ENCODE peak calls at places on chromosomes 5 and 9, in seven cellular contexts. One of them, this sample, is unnamed.

GRCh38 chr5:139837711-139838380 is 42.2 kb downstream of the PSD2 start:
- DNase-seq in fibroblast of pulmonary artery: no peak
- DNase-seq in fibroblast of lung: no peak
- DNase-seq in foreskin fibroblast: no peak
- DNase-seq in pancreas: no peak
- DNase-seq in heart right ventricle: no peak
- DNase-seq in astrocyte: no peak
- DNase-seq in this sample: no peak

GRCh38 chr5:88502179-88503064 is 233.8 kb upstream of the TMEM161B start:
- DNase-seq in pancreas: no peak
- DNase-seq in foreskin fibroblast: peak
- DNase-seq in fibroblast of pulmonary artery: no peak
- DNase-seq in heart right ventricle: no peak
- DNase-seq in fibroblast of lung: peak
- DNase-seq in astrocyte: peak
- DNase-seq in this sample: no peak

GRCh38 chr5:16889203-16889971 is 46.7 kb downstream of the MYO10 start:
- DNase-seq in pancreas: no peak
- DNase-seq in fibroblast of lung: peak
- DNase-seq in fibroblast of pulmonary artery: peak
- DNase-seq in astrocyte: peak
- DNase-seq in foreskin fibroblast: peak
- DNase-seq in heart right ventricle: no peak
- DNase-seq in this sample: no peak

GRCh38 chr9:80030801-80031200 is 459.0 kb downstream of the TLE4 start:
- DNase-seq in fibroblast of lung: no peak
- DNase-seq in pancreas: no peak
- DNase-seq in foreskin fibroblast: no peak
- DNase-seq in astrocyte: peak
- DNase-seq in fibroblast of pulmonary artery: no peak
- DNase-seq in heart right ventricle: no peak
- DNase-seq in this sample: no peak

GRCh38 chr5:93279292-93279974 is 301.6 kb downstream of the NR2F1-AS1 start:
- DNase-seq in fibroblast of lung: no peak
- DNase-seq in pancreas: no peak
- DNase-seq in heart right ventricle: no peak
- DNase-seq in astrocyte: peak
- DNase-seq in foreskin fibroblast: peak
- DNase-seq in fibroblast of pulmonary artery: no peak
- DNase-seq in this sample: no peak

GRCh38 chr5:140696891-140697492 is 3.3 kb upstream of the ZMAT2 start:
- DNase-seq in foreskin fibroblast: no peak
- DNase-seq in pancreas: no peak
- DNase-seq in fibroblast of lung: no peak
- DNase-seq in fibroblast of pulmonary artery: no peak
- DNase-seq in astrocyte: no peak
- DNase-seq in heart right ventricle: no peak
- DNase-seq in this sample: no peak

GRCh38 chr5:17118631-17119030 is 98.8 kb upstream of the BASP1 start:
- DNase-seq in foreskin fibroblast: peak
- DNase-seq in pancreas: no peak
- DNase-seq in astrocyte: peak
- DNase-seq in fibroblast of lung: peak
- DNase-seq in heart right ventricle: no peak
- DNase-seq in fibroblast of pulmonary artery: peak
- DNase-seq in this sample: peak

GRCh38 chr9:18184034-18184800 is 289.7 kb upstream of the ADAMTSL1 start:
- DNase-seq in heart right ventricle: no peak
- DNase-seq in pancreas: no peak
- DNase-seq in foreskin fibroblast: peak
- DNase-seq in astrocyte: no peak
- DNase-seq in fibroblast of lung: no peak
- DNase-seq in fibroblast of pulmonary artery: peak
- DNase-seq in this sample: no peak

GRCh38 chr5:135063056-135063445 is 29.0 kb upstream of the PITX1 start:
- DNase-seq in astrocyte: no peak
- DNase-seq in pancreas: no peak
- DNase-seq in foreskin fibroblast: no peak
- DNase-seq in heart right ventricle: no peak
- DNase-seq in fibroblast of lung: no peak
- DNase-seq in fibroblast of pulmonary artery: no peak
- DNase-seq in this sample: no peak

GRCh38 chr5:111043712-111044506 is 27.6 kb upstream of the TSLP start:
- DNase-seq in fibroblast of pulmonary artery: peak
- DNase-seq in pancreas: no peak
- DNase-seq in fibroblast of lung: peak
- DNase-seq in heart right ventricle: no peak
- DNase-seq in foreskin fibroblast: peak
- DNase-seq in astrocyte: peak
- DNase-seq in this sample: no peak

GRCh38 chr9:95506692-95507455 is 9.9 kb downstream of the PTCH1 start:
- DNase-seq in fibroblast of pulmonary artery: peak
- DNase-seq in heart right ventricle: peak
- DNase-seq in foreskin fibroblast: peak
- DNase-seq in fibroblast of lung: peak
- DNase-seq in pancreas: peak
- DNase-seq in astrocyte: no peak
- DNase-seq in this sample: peak

GRCh38 chr5:1724822-1725602 is 74.6 kb downstream of the MRPL36 start:
- DNase-seq in fibroblast of lung: peak
- DNase-seq in heart right ventricle: no peak
- DNase-seq in pancreas: peak
- DNase-seq in fibroblast of pulmonary artery: peak
- DNase-seq in astrocyte: no peak
- DNase-seq in foreskin fibroblast: peak
- DNase-seq in this sample: peak
- H3K4me3 ChIP-seq in fibroblast of lung: no peak
- H3K4me3 ChIP-seq in heart right ventricle: no peak
- H3K4me3 ChIP-seq in pancreas: no peak
- H3K4me3 ChIP-seq in fibroblast of pulmonary artery: no peak
- H3K4me3 ChIP-seq in astrocyte: no peak
- H3K4me3 ChIP-seq in foreskin fibroblast: no peak
- H3K4me3 ChIP-seq in this sample: no peak

GRCh38 chr9:13689925-13690324 is 410.4 kb upstream of the MPDZ start:
- DNase-seq in heart right ventricle: no peak
- DNase-seq in pancreas: no peak
- DNase-seq in astrocyte: no peak
- DNase-seq in fibroblast of pulmonary artery: no peak
- DNase-seq in foreskin fibroblast: no peak
- DNase-seq in fibroblast of lung: no peak
- DNase-seq in this sample: no peak

GRCh38 chr9:13688223-13688989 is 408.9 kb upstream of the MPDZ start:
- DNase-seq in foreskin fibroblast: peak
- DNase-seq in fibroblast of lung: no peak
- DNase-seq in fibroblast of pulmonary artery: peak
- DNase-seq in astrocyte: no peak
- DNase-seq in heart right ventricle: no peak
- DNase-seq in pancreas: no peak
- DNase-seq in this sample: no peak

GRCh38 chr9:13690595-13690994 is 411.1 kb upstream of the MPDZ start:
- DNase-seq in fibroblast of pulmonary artery: no peak
- DNase-seq in heart right ventricle: no peak
- DNase-seq in astrocyte: peak
- DNase-seq in fibroblast of lung: peak
- DNase-seq in pancreas: no peak
- DNase-seq in foreskin fibroblast: peak
- DNase-seq in this sample: no peak

GRCh38 chr9:13688990-13689600 is 409.6 kb upstream of the MPDZ start:
- DNase-seq in pancreas: no peak
- DNase-seq in fibroblast of pulmonary artery: peak
- DNase-seq in heart right ventricle: no peak
- DNase-seq in fibroblast of lung: peak
- DNase-seq in astrocyte: no peak
- DNase-seq in foreskin fibroblast: peak
- DNase-seq in this sample: no peak
- TF ChIP-seq CTCF in pancreas: no peak
- TF ChIP-seq CTCF in fibroblast of pulmonary artery: peak
- TF ChIP-seq CTCF in heart right ventricle: peak
- TF ChIP-seq CTCF in fibroblast of lung: peak
- TF ChIP-seq CTCF in astrocyte: peak
- TF ChIP-seq CTCF in foreskin fibroblast: peak
- TF ChIP-seq CTCF in this sample: no peak

GRCh38 chr5:1493941-1494340 is 29.8 kb downstream of the LPCAT1 start:
- DNase-seq in foreskin fibroblast: no peak
- DNase-seq in fibroblast of lung: no peak
- DNase-seq in fibroblast of pulmonary artery: no peak
- DNase-seq in pancreas: no peak
- DNase-seq in astrocyte: no peak
- DNase-seq in heart right ventricle: no peak
- DNase-seq in this sample: no peak
- H3K4me3 ChIP-seq in foreskin fibroblast: no peak
- H3K4me3 ChIP-seq in fibroblast of lung: no peak
- H3K4me3 ChIP-seq in fibroblast of pulmonary artery: no peak
- H3K4me3 ChIP-seq in pancreas: no peak
- H3K4me3 ChIP-seq in astrocyte: no peak
- H3K4me3 ChIP-seq in heart right ventricle: no peak
- H3K4me3 ChIP-seq in this sample: no peak

DNA sequence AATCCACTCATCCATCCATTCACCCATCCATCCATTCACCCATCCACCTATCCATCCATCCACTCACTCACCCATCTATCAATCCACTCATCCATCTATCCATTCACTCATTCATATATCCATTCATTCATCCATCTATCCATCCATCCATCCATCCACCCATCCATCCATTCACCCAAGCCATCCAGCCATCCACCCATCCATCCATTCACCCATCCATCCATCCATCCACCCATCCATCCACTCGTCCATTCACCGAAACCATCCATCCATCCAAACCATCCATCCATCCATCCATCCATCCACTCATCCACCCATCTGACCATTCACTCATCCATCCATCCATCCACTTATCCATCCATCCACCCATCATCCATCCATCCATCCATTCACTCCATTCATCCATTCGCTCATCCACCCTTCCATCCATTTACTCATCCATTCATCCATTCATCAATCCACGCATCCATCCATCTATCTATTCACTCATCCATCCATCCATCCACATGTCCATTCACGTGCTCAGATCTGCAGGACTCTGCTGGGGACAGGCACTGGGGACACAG is 6.6 kb downstream of the SLC9A3 start:
- DNase-seq in fibroblast of pulmonary artery: no peak
- DNase-seq in heart right ventricle: no peak
- DNase-seq in pancreas: no peak
- DNase-seq in astrocyte: no peak
- DNase-seq in foreskin fibroblast: no peak
- DNase-seq in fibroblast of lung: no peak
- DNase-seq in this sample: no peak
- TF ChIP-seq CTCF in fibroblast of pulmonary artery: no peak
- TF ChIP-seq CTCF in heart right ventricle: no peak
- TF ChIP-seq CTCF in pancreas: no peak
- TF ChIP-seq CTCF in astrocyte: no peak
- TF ChIP-seq CTCF in foreskin fibroblast: no peak
- TF ChIP-seq CTCF in fibroblast of lung: no peak
- TF ChIP-seq CTCF in this sample: no peak

DNA sequence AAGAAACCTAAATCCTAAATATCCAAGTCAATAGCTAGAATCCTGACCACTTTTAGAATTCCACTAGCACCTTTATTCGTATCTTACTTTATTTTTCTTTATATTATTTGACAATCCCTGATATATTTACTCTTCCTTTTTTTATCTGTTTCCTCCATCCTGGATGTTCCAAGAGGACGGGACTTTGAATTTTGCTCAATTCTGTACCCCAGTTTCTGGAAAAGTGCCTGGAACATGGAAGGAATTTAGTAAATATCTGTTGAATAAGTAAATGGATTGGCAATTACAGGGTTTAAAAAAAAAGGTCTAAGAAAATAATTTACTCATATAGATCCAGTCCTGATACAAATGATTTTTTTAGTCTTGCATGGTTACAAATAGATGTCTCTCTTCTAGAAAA is 1.2 kb upstream of the NIPSNAP3A start:
- DNase-seq in astrocyte: no peak
- DNase-seq in foreskin fibroblast: no peak
- DNase-seq in pancreas: no peak
- DNase-seq in fibroblast of lung: no peak
- DNase-seq in heart right ventricle: no peak
- DNase-seq in fibroblast of pulmonary artery: no peak
- DNase-seq in this sample: no peak
- H3K4me3 ChIP-seq in astrocyte: no peak
- H3K4me3 ChIP-seq in foreskin fibroblast: no peak
- H3K4me3 ChIP-seq in pancreas: no peak
- H3K4me3 ChIP-seq in fibroblast of lung: no peak
- H3K4me3 ChIP-seq in heart right ventricle: no peak
- H3K4me3 ChIP-seq in fibroblast of pulmonary artery: no peak
- H3K4me3 ChIP-seq in this sample: no peak

This sample was measured in mucosa of descending colon.